ENCODE peak calls at places on chromosome 20, in six cellular contexts. One of them, this sample, is unnamed.

GRCh38 chr20:59994697-59995122 is 36.5 kb downstream of the CDH26 start:
- DNase-seq in activated CD4-positive, alpha-beta T cell treated with anti-CD3 and anti-CD28 coated beads, Interleukin-2, amount 50 U/mL, for 48 hours: no peak
- DNase-seq in H54: no peak
- DNase-seq in AG04449: no peak
- DNase-seq in A549: peak; percentile 37
- DNase-seq in GDM1: no peak
- DNase-seq in this sample: no peak

GRCh38 chr20:38883081-38883980 is 42.9 kb upstream of the FAM83D start:
- DNase-seq in A549: no peak
- DNase-seq in H54: no peak
- DNase-seq in GDM1: no peak
- DNase-seq in activated CD4-positive, alpha-beta T cell treated with anti-CD3 and anti-CD28 coated beads, Interleukin-2, amount 50 U/mL, for 48 hours: no peak
- DNase-seq in AG04449: no peak
- DNase-seq in this sample: peak; percentile 45

GRCh38 chr20:31713312-31714049 is 9.2 kb downstream of the BCL2L1 start:
- DNase-seq in H54: peak; percentile 71
- DNase-seq in A549: peak; percentile 82
- DNase-seq in AG04449: peak; percentile 55
- DNase-seq in activated CD4-positive, alpha-beta T cell treated with anti-CD3 and anti-CD28 coated beads, Interleukin-2, amount 50 U/mL, for 48 hours: no peak
- DNase-seq in GDM1: no peak
- DNase-seq in this sample: no peak

GRCh38 chr20:15673206-15673605 is 900.0 kb downstream of the KIF16B start:
- DNase-seq in AG04449: peak; percentile 70
- DNase-seq in A549: no peak
- DNase-seq in activated CD4-positive, alpha-beta T cell treated with anti-CD3 and anti-CD28 coated beads, Interleukin-2, amount 50 U/mL, for 48 hours: no peak
- DNase-seq in H54: no peak
- DNase-seq in GDM1: no peak
- DNase-seq in this sample: no peak

GRCh38 chr20:47949230-47949629 is 163.9 kb upstream of the SULF2 start:
- DNase-seq in activated CD4-positive, alpha-beta T cell treated with anti-CD3 and anti-CD28 coated beads, Interleukin-2, amount 50 U/mL, for 48 hours: no peak
- DNase-seq in GDM1: no peak
- DNase-seq in H54: no peak
- DNase-seq in A549: no peak
- DNase-seq in AG04449: no peak
- DNase-seq in this sample: no peak

GRCh38 chr20:46464451-46464850 is 48.9 kb downstream of the ZNF334 start:
- DNase-seq in H54: no peak
- DNase-seq in A549: no peak
- DNase-seq in activated CD4-positive, alpha-beta T cell treated with anti-CD3 and anti-CD28 coated beads, Interleukin-2, amount 50 U/mL, for 48 hours: no peak
- DNase-seq in AG04449: no peak
- DNase-seq in GDM1: no peak
- DNase-seq in this sample: no peak

GRCh38 chr20:61435184-61435822 is 183.2 kb downstream of the CDH4 start:
- DNase-seq in activated CD4-positive, alpha-beta T cell treated with anti-CD3 and anti-CD28 coated beads, Interleukin-2, amount 50 U/mL, for 48 hours: no peak
- DNase-seq in A549: no peak
- DNase-seq in H54: no peak
- DNase-seq in AG04449: no peak
- DNase-seq in GDM1: no peak
- DNase-seq in this sample: no peak

GRCh38 chr20:38346247-38346651 is at the start of gene LBP:
- DNase-seq in activated CD4-positive, alpha-beta T cell treated with anti-CD3 and anti-CD28 coated beads, Interleukin-2, amount 50 U/mL, for 48 hours: no peak
- DNase-seq in H54: no peak
- DNase-seq in A549: no peak
- DNase-seq in AG04449: no peak
- DNase-seq in GDM1: no peak
- DNase-seq in this sample: no peak

This sample was measured in C1 segment of cervical spinal cord.